ENCODE peak calls at places on chromosomes 11 and 22, in ten cellular contexts. O is anterior cingulate cortex; K is iPS-NIHi11; U is tibial artery; G is stimulated activated CD4-positive, alpha-beta T cell treated with anti-CD3 and anti-CD28 coated beads, Interleukin-4, amount 100 ng/mL, for 48 hours; R is LHCN-M2; T is EL; C is iPS DF 6.9; E is activated CD4-positive, CD25-positive, alpha-beta regulatory T cell treated with anti-CD3 and anti-CD28 coated beads, Interleukin-2, amount 50 U/mL, for 72 hours; D is left ventricle myocardium inferior. Z is an unnamed sample.

GRCh38 chr11:6693342-6694228 is 10.4 kb upstream of the MRPL17 start:
- DNase-seq in R (peak), K (no peak), D (no peak), G (peak), U (no peak), T (peak), O (no peak), E (no peak), C (no peak), Z (peak)

GRCh38 chr11:70005107-70005818 is 72.9 kb upstream of the ANO1 start:
- DNase-seq in C (no peak), E (no peak), R (peak), O (no peak), G (no peak), K (no peak), D (no peak), T (peak), U (no peak), Z (no peak)

GRCh38 chr11:134346101-134346975 is 14.6 kb downstream of the GLB1L2 start:
- DNase-seq in C (no peak), R (no peak), K (no peak), G (no peak), D (no peak), T (no peak), U (no peak), O (no peak), E (no peak), Z (no peak)

GRCh38 chr11:44113018-44113417 is 17.5 kb downstream of the EXT2 start:
- DNase-seq in G (no peak), E (no peak), O (no peak), C (no peak), R (no peak), U (no peak), K (no peak), T (no peak), D (no peak), Z (no peak)

GRCh38 chr11:1863352-1864215 is 10.7 kb downstream of the LSP1 start:
- DNase-seq in C (no peak), T (peak), O (no peak), R (peak), U (peak), E (no peak), K (peak), G (no peak), D (peak), Z (peak)

GRCh38 chr11:62233730-62234129 is 8.3 kb upstream of the SCGB1D2 start:
- DNase-seq in C (no peak), D (no peak), R (no peak), E (no peak), U (no peak), G (no peak), O (no peak), K (no peak), T (no peak), Z (no peak)

GRCh38 chr11:60280412-60280811 is at the start of gene MS4A4A:
- DNase-seq in T (no peak), O (no peak), U (no peak), G (no peak), C (no peak), D (no peak), R (no peak), E (no peak), K (no peak), Z (peak)

GRCh38 chr11:87384078-87384729 is 346.5 kb downstream of the TMEM135 start:
- DNase-seq in K (no peak), D (no peak), R (no peak), C (no peak), T (no peak), O (no peak), G (no peak), U (no peak), E (no peak), Z (no peak)

GRCh38 chr11:96061730-96062524 is 138.0 kb upstream of the MTMR2 start:
- DNase-seq in R (peak), T (peak), C (no peak), U (no peak), K (no peak), O (no peak), G (no peak), E (no peak), D (no peak), Z (no peak)

GRCh38 chr11:76005746-76006145 is 190.7 kb downstream of the UVRAG start:
- DNase-seq in G (no peak), C (no peak), T (peak), K (no peak), U (no peak), O (no peak), E (no peak), R (peak), D (no peak), Z (no peak)

GRCh38 chr11:70783356-70783755 is 385.0 kb downstream of the CTTN start:
- DNase-seq in C (no peak), T (no peak), U (no peak), E (no peak), O (no peak), D (no peak), R (peak), K (no peak), G (no peak), Z (no peak)

GRCh38 chr11:77119531-77119936 is 8.5 kb upstream of the MYO7A start:
- DNase-seq in R (no peak), O (no peak), U (no peak), D (peak), K (no peak), E (no peak), C (no peak), G (no peak), T (no peak), Z (no peak)

GRCh38 chr11:118142809-118143208 is 9.8 kb downstream of the SCN4B start:
- DNase-seq in R (no peak), D (no peak), O (no peak), K (no peak), U (no peak), E (no peak), T (no peak), C (no peak), G (no peak), Z (peak)

GRCh38 chr22:31872209-31872608 is 72.1 kb upstream of the YWHAH start:
- DNase-seq in G (no peak), C (no peak), T (no peak), U (no peak), E (no peak), R (no peak), D (no peak), O (no peak), K (peak), Z (no peak)

GRCh38 chr11:8095356-8095755 is 14.3 kb downstream of the TUB start:
- DNase-seq in T (no peak), C (no peak), D (no peak), U (peak), K (no peak), R (no peak), E (no peak), G (no peak), O (no peak), Z (no peak)

GRCh38 chr11:3186166-3186953 is 21.2 kb upstream of the OSBPL5 start:
- DNase-seq in C (no peak), G (no peak), R (no peak), E (no peak), D (no peak), T (no peak), K (no peak), U (peak), O (no peak), Z (no peak)

GRCh38 chr22:48539261-48539660 is 1288.4 kb downstream of the BRD1 start:
- DNase-seq in K (no peak), T (no peak), G (no peak), U (no peak), O (no peak), R (no peak), C (no peak), E (no peak), D (no peak), Z (no peak)

GRCh38 chr11:75333807-75334140 is 17.7 kb downstream of the ARRB1 start:
- DNase-seq in T (no peak), C (no peak), G (no peak), K (no peak), E (no peak), R (no peak), D (no peak), O (no peak), U (no peak), Z (no peak)

GRCh38 chr11:14411818-14412217 is 52.8 kb upstream of the RRAS2 start:
- DNase-seq in R (peak), D (peak), K (no peak), E (no peak), O (no peak), C (no peak), G (no peak), T (peak), U (peak), Z (no peak)

GRCh38 chr11:99911116-99911515 is 776.0 kb upstream of the ARHGAP42 start:
- DNase-seq in D (no peak), O (no peak), R (peak), G (no peak), C (no peak), K (peak), U (no peak), E (no peak), T (no peak), Z (no peak)

GRCh38 chr22:50019316-50019715 is 6.8 kb upstream of the IL17REL start:
- DNase-seq in E (no peak), R (no peak), T (no peak), K (no peak), C (no peak), G (no peak), U (no peak), O (no peak), D (no peak), Z (no peak)

GRCh38 chr22:46359362-46359761 is 23.8 kb downstream of the TRMU start:
- DNase-seq in T (no peak), R (no peak), G (no peak), C (no peak), O (no peak), D (no peak), U (no peak), K (no peak), E (no peak), Z (no peak)

GRCh38 chr11:64269380-64270234 is 14.9 kb downstream of the BAD start:
- DNase-seq in O (peak), K (peak), D (peak), C (peak), R (peak), U (peak), T (peak), E (peak), G (peak), Z (peak)

GRCh38 chr22:48710410-48710809 is 1117.3 kb downstream of the BRD1 start:
- DNase-seq in G (no peak), T (no peak), U (peak), K (no peak), O (no peak), R (no peak), E (no peak), D (peak), C (no peak), Z (peak)

GRCh38 chr22:31612891-31613285 is 49.1 kb downstream of the PISD start:
- DNase-seq in D (no peak), R (no peak), K (no peak), E (no peak), U (no peak), C (no peak), G (no peak), T (no peak), O (no peak), Z (no peak)

GRCh38 chr11:95432714-95433503 is 201.9 kb upstream of the SESN3 start:
- DNase-seq in G (no peak), O (no peak), U (no peak), D (no peak), C (no peak), T (no peak), K (no peak), E (no peak), R (no peak), Z (no peak)

GRCh38 chr11:12798609-12799011 is 124.4 kb downstream of the TEAD1 start:
- DNase-seq in C (no peak), T (no peak), K (no peak), G (no peak), U (no peak), D (no peak), O (no peak), R (no peak), E (no peak), Z (no peak)

GRCh38 chr11:128620306-128621175 is 33.2 kb upstream of the ETS1 start:
- DNase-seq in O (no peak), E (no peak), D (no peak), C (no peak), G (no peak), U (no peak), T (no peak), R (peak), K (no peak), Z (no peak)

GRCh38 chr22:31275576-31275975 is 16.7 kb downstream of the PIK3IP1 start:
- DNase-seq in R (no peak), G (no peak), C (no peak), T (no peak), O (no peak), U (no peak), D (no peak), K (no peak), E (no peak), Z (no peak)

GRCh38 chr11:88508558-88508807 is 170.9 kb upstream of the CTSC start:
- DNase-seq in D (no peak), O (no peak), U (no peak), E (no peak), G (no peak), K (no peak), C (no peak), T (no peak), R (no peak), Z (no peak)

GRCh38 chr11:105673089-105673488 is 63.2 kb downstream of the GRIA4 start:
- DNase-seq in R (peak), O (no peak), E (no peak), T (peak), U (no peak), D (no peak), C (peak), K (peak), G (peak), Z (no peak)

GRCh38 chr22:49211176-49211575 is 616.5 kb downstream of the BRD1 start:
- DNase-seq in E (no peak), C (no peak), G (no peak), U (peak), K (no peak), T (no peak), D (peak), O (no peak), R (no peak), Z (peak)

GRCh38 chr11:102773388-102773787 is 7.0 kb downstream of the MMP10 start:
- DNase-seq in O (no peak), U (no peak), D (no peak), R (no peak), E (no peak), C (no peak), G (no peak), K (no peak), T (no peak), Z (no peak)

GRCh38 chr11:65489061-65489705 is 9.7 kb upstream of the MALAT1 start:
- DNase-seq in R (peak), E (no peak), G (no peak), T (peak), O (no peak), D (peak), K (no peak), C (no peak), U (peak), Z (no peak)

GRCh38 chr22:37623075-37624016 is 14.7 kb downstream of the GGA1 start:
- DNase-seq in T (peak), D (peak), C (no peak), U (peak), G (peak), K (peak), E (peak), O (no peak), R (peak), Z (peak)

GRCh38 chr11:70883973-70884688 is 368.2 kb downstream of the SHANK2 start:
- DNase-seq in R (peak), D (peak), C (no peak), G (no peak), T (no peak), K (no peak), U (no peak), O (no peak), E (no peak), Z (no peak)

Z was measured in CD14-positive monocyte.